ENCODE peak calls at places on chromosomes 4 and X, in eight cellular contexts. A is heart left ventricle, H is uterus, J is lower leg skin, W is tibial nerve, E is IMR-90, S is ovary, O is vagina. M is an unnamed sample.

GRCh38 chr4:42420120-42420519 is 22.8 kb downstream of the SHISA3 start:
- DNase-seq in A (no peak), H (no peak), J (no peak), W (no peak), E (peak), S (no peak), O (no peak), M (no peak)

GRCh38 chrX:115177941-115178340 is 11.3 kb upstream of the RBMXL3 start:
- DNase-seq in A (no peak), H (no peak), J (no peak), W (no peak), E (peak), S (no peak), O (no peak), M (no peak)

GRCh38 chrX:132330156-132330729 is 111.0 kb upstream of the RAP2C start:
- DNase-seq in A (no peak), H (no peak), J (no peak), W (no peak), E (no peak), S (no peak), O (no peak), M (no peak)

GRCh38 chr4:102826890-102827673 is at the start of gene UBE2D3:
- DNase-seq in A (peak), H (peak), J (peak), W (peak), E (peak), S (peak), O (peak), M (peak)

GRCh38 chr4:71338846-71339593 is at the start of gene SLC4A4:
- DNase-seq in A (no peak), H (no peak), J (no peak), W (no peak), E (peak), S (no peak), O (no peak), M (no peak)

GRCh38 chr4:67126115-67126514 is 419.2 kb downstream of the CENPC start:
- DNase-seq in A (no peak), H (no peak), J (no peak), W (no peak), E (no peak), S (no peak), O (no peak), M (no peak)

GRCh38 chr4:127309360-127310095 is 323.2 kb upstream of the INTU start:
- DNase-seq in A (no peak), H (no peak), J (no peak), W (peak), E (peak), S (no peak), O (no peak), M (no peak)

GRCh38 chr4:95061220-95061619 is 303.5 kb downstream of the BMPR1B start:
- DNase-seq in A (no peak), H (no peak), J (no peak), W (no peak), E (peak), S (no peak), O (no peak), M (no peak)

GRCh38 chr4:77538144-77538543 is 67.5 kb upstream of the CXCL13 start:
- DNase-seq in A (no peak), H (no peak), J (no peak), W (no peak), E (peak), S (no peak), O (no peak), M (no peak)

GRCh38 chrX:124506031-124506430 is 159.7 kb downstream of the SH2D1A start:
- DNase-seq in A (no peak), H (no peak), J (no peak), W (no peak), E (no peak), S (no peak), O (no peak), M (no peak)

GRCh38 chr4:89303177-89303576 is 4.4 kb downstream of the GPRIN3 start:
- DNase-seq in A (peak), H (no peak), J (no peak), W (no peak), E (no peak), S (no peak), O (no peak), M (peak)

DNA sequence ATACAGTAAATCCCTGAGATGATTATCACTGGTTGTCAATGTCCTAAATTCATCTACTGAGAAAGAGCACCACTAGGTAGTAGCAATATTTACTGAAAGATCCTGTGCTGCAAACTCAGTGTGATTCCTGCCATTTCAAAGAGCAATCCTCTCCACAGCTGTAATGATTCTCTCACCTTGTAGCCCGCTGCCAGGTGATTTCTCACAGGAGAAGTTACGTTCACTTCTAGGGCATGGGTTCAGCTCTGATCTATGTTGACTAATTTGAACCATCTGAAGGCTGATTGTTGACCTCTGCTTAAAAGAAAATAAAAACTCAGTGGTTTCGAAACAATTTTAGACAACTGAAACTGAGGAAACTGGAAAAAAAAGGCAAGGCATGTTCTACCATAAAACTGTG is 197.0 kb downstream of the FAT4 start:
- DNase-seq in A (no peak), H (no peak), J (no peak), W (no peak), E (no peak), S (no peak), O (no peak), M (no peak)
- TF ChIP-seq POLR2A in A (no peak), H (no peak), J (no peak), W (no peak), E (no peak), S (no peak), O (no peak), M (no peak)

DNA sequence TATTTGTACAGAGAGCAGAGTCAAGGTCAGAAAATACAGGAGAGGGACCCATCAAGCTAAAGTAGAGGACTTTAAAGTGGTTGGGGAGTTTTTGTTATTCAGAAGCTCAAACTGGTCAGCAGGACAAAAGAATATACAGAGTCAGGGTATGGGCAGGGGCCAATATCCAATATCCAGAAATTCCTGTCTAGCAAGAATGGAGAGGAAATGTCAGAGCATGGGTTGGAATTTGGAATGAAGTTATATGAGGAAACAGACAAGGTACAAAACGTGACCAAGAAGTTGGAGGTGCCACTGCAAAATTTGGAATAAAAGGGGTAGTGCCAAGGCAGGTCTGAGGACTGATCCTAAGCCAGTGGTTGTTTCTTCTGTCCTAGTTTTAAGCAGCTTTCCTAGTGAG is 304.6 kb upstream of the FTHL17 start:
- DNase-seq in A (no peak), H (no peak), J (no peak), W (no peak), E (no peak), S (no peak), O (no peak), M (no peak)
- TF ChIP-seq CTCF in A (no peak), H (no peak), J (no peak), W (no peak), E (no peak), S (no peak), O (no peak), M (no peak)

DNA sequence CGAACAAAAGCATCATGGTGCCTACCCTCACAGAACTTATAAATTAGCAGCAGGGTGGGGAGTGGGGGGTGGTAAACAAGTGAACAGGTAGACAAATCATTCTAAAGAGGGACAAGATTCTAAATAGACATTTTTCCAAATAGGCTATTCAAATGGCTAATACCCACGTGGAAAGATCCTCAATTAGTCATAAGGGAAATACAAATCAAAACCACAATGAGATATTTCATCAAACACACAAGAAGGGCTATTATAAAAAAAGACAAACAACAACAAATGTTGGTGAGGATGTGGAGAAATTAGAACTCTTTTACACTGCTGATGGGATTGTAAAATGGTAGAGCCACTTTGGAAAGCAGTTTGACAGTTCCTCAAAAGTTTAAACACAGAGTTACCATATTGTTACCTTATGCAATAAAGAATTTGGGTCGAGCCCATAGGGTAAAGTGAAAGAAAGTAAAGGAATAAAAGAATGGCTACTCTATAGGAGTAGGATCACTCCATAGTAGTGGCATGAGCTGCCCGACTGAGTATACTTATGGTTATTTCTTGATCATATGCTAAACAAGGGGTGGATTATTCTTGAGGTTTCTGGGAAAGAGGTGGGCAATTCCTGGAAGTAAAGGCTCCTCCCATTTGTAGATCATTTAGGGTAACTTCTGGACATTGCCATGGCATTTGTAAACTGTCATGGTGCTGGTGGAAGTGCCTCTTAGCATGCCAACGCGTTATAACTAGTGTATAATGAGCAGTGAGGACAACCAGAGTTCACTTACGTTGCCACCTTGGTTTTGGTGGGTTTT is 58.9 kb upstream of the FAM9C start:
- DNase-seq in A (no peak), H (no peak), J (no peak), W (no peak), E (no peak), S (no peak), O (no peak), M (no peak)
- TF ChIP-seq POLR2A in A (no peak), H (no peak), J (no peak), W (no peak), E (no peak), S (no peak), O (no peak), M (no peak)

GRCh38 chr4:122305853-122306252 is 73.0 kb upstream of the ADAD1 start:
- DNase-seq in A (no peak), H (no peak), J (no peak), W (no peak), E (no peak), S (no peak), O (no peak), M (no peak)

GRCh38 chr4:122300776-122301175 is 78.0 kb upstream of the ADAD1 start:
- DNase-seq in A (no peak), H (no peak), J (no peak), W (no peak), E (no peak), S (no peak), O (no peak), M (no peak)
- TF ChIP-seq CTCF in A (no peak), H (no peak), J (no peak), W (no peak), E (peak), S (no peak), O (no peak), M (peak)

GRCh38 chrX:153764786-153765137 is 713 bp downstream of the PLXNB3 start:
- DNase-seq in A (no peak), H (peak), J (no peak), W (no peak), E (no peak), S (peak), O (no peak), M (no peak)

GRCh38 chrX:153767674-153768055 is 3.6 kb downstream of the PLXNB3 start:
- DNase-seq in A (peak), H (no peak), J (no peak), W (no peak), E (no peak), S (peak), O (no peak), M (no peak)

GRCh38 chrX:153766871-153767673 is 3.0 kb downstream of the PLXNB3 start:
- DNase-seq in A (peak), H (peak), J (no peak), W (no peak), E (no peak), S (peak), O (no peak), M (peak)

GRCh38 chrX:153765138-153766079 is 1.4 kb downstream of the PLXNB3 start:
- DNase-seq in A (no peak), H (peak), J (no peak), W (no peak), E (peak), S (peak), O (no peak), M (peak)

GRCh38 chrX:153766098-153766817 is 2.2 kb downstream of the PLXNB3 start:
- DNase-seq in A (peak), H (peak), J (no peak), W (no peak), E (peak), S (peak), O (no peak), M (peak)
- TF ChIP-seq POLR2A in A (no peak), H (no peak), J (no peak), W (no peak), E (no peak), S (no peak), O (no peak), M (no peak)

GRCh38 chrX:40877869-40878268 is 142.5 kb upstream of the MED14 start:
- DNase-seq in A (no peak), H (no peak), J (no peak), W (peak), E (peak), S (no peak), O (no peak), M (no peak)
- TF ChIP-seq CTCF in A (peak), H (peak), J (no peak), W (peak), E (peak), S (no peak), O (no peak), M (peak)

GRCh38 chrX:119041175-119041574 is 31.6 kb upstream of the CT47C1 start:
- DNase-seq in A (peak), H (peak), J (no peak), W (peak), E (peak), S (peak), O (peak), M (peak)
- TF ChIP-seq POLR2A in A (no peak), H (no peak), J (no peak), W (no peak), E (no peak), S (no peak), O (no peak), M (no peak)